ENCODE peak calls at places on chromosomes 7 and 10, in five cellular contexts. U, C, Z, R and M are unnamed samples.

GRCh38 chr10:72540193-72540807 is 85.6 kb downstream of the MICU1 start:
- ATAC-seq in R (no peak), C (no peak), Z (peak; percentile 39), U (peak; percentile 80), M (no peak)

GRCh38 chr10:6297951-6298381 is 95.2 kb downstream of the PFKFB3 start:
- ATAC-seq in C (no peak), R (no peak), Z (no peak), U (no peak), M (no peak)

GRCh38 chr7:130814753-130815152 is 80.7 kb upstream of the KLF14 start:
- ATAC-seq in Z (no peak), C (no peak), U (no peak), R (no peak), M (no peak)

GRCh38 chr7:29588900-29589696 is 25.5 kb downstream of the PRR15 start:
- ATAC-seq in C (no peak), U (peak; percentile 25), R (peak; percentile 29), Z (peak; percentile 72), M (no peak)

GRCh38 chr10:79022565-79023488 is 45.9 kb upstream of the ZMIZ1 start:
- ATAC-seq in R (no peak), U (no peak), Z (no peak), C (no peak), M (peak; percentile 39)

GRCh38 chr10:69803809-69804208 is 2.1 kb downstream of the COL13A1 start:
- ATAC-seq in R (no peak), U (no peak), C (no peak), Z (no peak), M (no peak)

GRCh38 chr7:101411477-101411954 is 48.8 kb downstream of the COL26A1 start:
- ATAC-seq in U (peak; percentile 54), Z (peak; percentile 98), C (peak; percentile 69), R (no peak), M (peak; percentile 85)

GRCh38 chr10:129709627-129710509 is 242.8 kb downstream of the MGMT start:
- ATAC-seq in Z (no peak), U (no peak), R (no peak), C (no peak), M (no peak)

GRCh38 chr10:31759124-31759798 is 169.4 kb downstream of the ARHGAP12 start:
- ATAC-seq in Z (peak; percentile 38), C (peak; percentile 57), U (no peak), R (no peak), M (peak; percentile 25)

GRCh38 chr10:76576276-76576962 is 1061.2 kb downstream of the KCNMA1 start:
- ATAC-seq in U (no peak), R (no peak), C (no peak), Z (no peak), M (no peak)

GRCh38 chr10:13775786-13776780 is 189.3 kb downstream of the PRPF18 start:
- ATAC-seq in C (peak; percentile 20), U (no peak), Z (no peak), R (peak; percentile 84), M (no peak)

GRCh38 chr7:90216771-90217170 is 5.2 kb downstream of the STEAP2 start:
- ATAC-seq in U (no peak), R (no peak), Z (no peak), C (no peak), M (no peak)

GRCh38 chr10:60417898-60418297 is 28.2 kb upstream of the ANK3 start:
- ATAC-seq in Z (peak; percentile 34), R (peak; percentile 48), U (no peak), C (peak; percentile 31), M (peak; percentile 43)